ENCODE peak calls at places on chromosomes 3 and 15, in eight cellular contexts. One of them, this sample, is unnamed.

GRCh38 chr3:9701006-9701405 is 2.6 kb upstream of the CPNE9 start:
- DNase-seq in stimulated activated CD8-positive, alpha-beta memory T cell treated with anti-CD3 and anti-CD28 coated beads, Interleukin-15, amount 100 ng/mL, for 1 hour: no peak
- DNase-seq in activated CD8-positive, alpha-beta memory T cell treated with anti-CD3 and anti-CD28 coated beads, Interleukin-2, amount 50 U/mL, for 4 hours: no peak
- DNase-seq in NCI-H774: no peak
- DNase-seq in endothelial cell of umbilical vein: no peak
- DNase-seq in AG09309: no peak
- DNase-seq in posterior cingulate gyrus: no peak
- DNase-seq in cardiac fibroblast: no peak
- DNase-seq in this sample: no peak

GRCh38 chr15:90496791-90497190 is 32.9 kb upstream of the CRTC3 start:
- DNase-seq in posterior cingulate gyrus: no peak
- DNase-seq in cardiac fibroblast: no peak
- DNase-seq in activated CD8-positive, alpha-beta memory T cell treated with anti-CD3 and anti-CD28 coated beads, Interleukin-2, amount 50 U/mL, for 4 hours: no peak
- DNase-seq in NCI-H774: no peak
- DNase-seq in AG09309: no peak
- DNase-seq in stimulated activated CD8-positive, alpha-beta memory T cell treated with anti-CD3 and anti-CD28 coated beads, Interleukin-15, amount 100 ng/mL, for 1 hour: no peak
- DNase-seq in endothelial cell of umbilical vein: no peak
- DNase-seq in this sample: no peak

GRCh38 chr3:128945041-128945877 is 48.6 kb downstream of the CFAP92 start:
- DNase-seq in AG09309: no peak
- DNase-seq in NCI-H774: no peak
- DNase-seq in cardiac fibroblast: no peak
- DNase-seq in stimulated activated CD8-positive, alpha-beta memory T cell treated with anti-CD3 and anti-CD28 coated beads, Interleukin-15, amount 100 ng/mL, for 1 hour: no peak
- DNase-seq in posterior cingulate gyrus: no peak
- DNase-seq in activated CD8-positive, alpha-beta memory T cell treated with anti-CD3 and anti-CD28 coated beads, Interleukin-2, amount 50 U/mL, for 4 hours: no peak
- DNase-seq in endothelial cell of umbilical vein: no peak
- DNase-seq in this sample: no peak

GRCh38 chr3:35664460-35664919 is 25.2 kb downstream of the ARPP21 start:
- DNase-seq in AG09309: no peak
- DNase-seq in NCI-H774: peak
- DNase-seq in posterior cingulate gyrus: peak
- DNase-seq in activated CD8-positive, alpha-beta memory T cell treated with anti-CD3 and anti-CD28 coated beads, Interleukin-2, amount 50 U/mL, for 4 hours: no peak
- DNase-seq in stimulated activated CD8-positive, alpha-beta memory T cell treated with anti-CD3 and anti-CD28 coated beads, Interleukin-15, amount 100 ng/mL, for 1 hour: no peak
- DNase-seq in endothelial cell of umbilical vein: peak
- DNase-seq in cardiac fibroblast: peak
- DNase-seq in this sample: no peak

GRCh38 chr3:44030690-44031344 is 210.9 kb upstream of the TOPAZ1 start:
- DNase-seq in activated CD8-positive, alpha-beta memory T cell treated with anti-CD3 and anti-CD28 coated beads, Interleukin-2, amount 50 U/mL, for 4 hours: no peak
- DNase-seq in cardiac fibroblast: peak
- DNase-seq in NCI-H774: no peak
- DNase-seq in posterior cingulate gyrus: no peak
- DNase-seq in endothelial cell of umbilical vein: no peak
- DNase-seq in stimulated activated CD8-positive, alpha-beta memory T cell treated with anti-CD3 and anti-CD28 coated beads, Interleukin-15, amount 100 ng/mL, for 1 hour: no peak
- DNase-seq in AG09309: no peak
- DNase-seq in this sample: no peak

GRCh38 chr3:13655074-13655913 is 106.4 kb downstream of the FBLN2 start:
- DNase-seq in AG09309: no peak
- DNase-seq in stimulated activated CD8-positive, alpha-beta memory T cell treated with anti-CD3 and anti-CD28 coated beads, Interleukin-15, amount 100 ng/mL, for 1 hour: no peak
- DNase-seq in cardiac fibroblast: peak
- DNase-seq in posterior cingulate gyrus: peak
- DNase-seq in endothelial cell of umbilical vein: peak
- DNase-seq in NCI-H774: no peak
- DNase-seq in activated CD8-positive, alpha-beta memory T cell treated with anti-CD3 and anti-CD28 coated beads, Interleukin-2, amount 50 U/mL, for 4 hours: no peak
- DNase-seq in this sample: no peak

GRCh38 chr3:148883163-148883562 is 18.1 kb downstream of the CPA3 start:
- DNase-seq in NCI-H774: no peak
- DNase-seq in AG09309: no peak
- DNase-seq in endothelial cell of umbilical vein: no peak
- DNase-seq in stimulated activated CD8-positive, alpha-beta memory T cell treated with anti-CD3 and anti-CD28 coated beads, Interleukin-15, amount 100 ng/mL, for 1 hour: no peak
- DNase-seq in cardiac fibroblast: no peak
- DNase-seq in activated CD8-positive, alpha-beta memory T cell treated with anti-CD3 and anti-CD28 coated beads, Interleukin-2, amount 50 U/mL, for 4 hours: no peak
- DNase-seq in posterior cingulate gyrus: no peak
- DNase-seq in this sample: no peak

GRCh38 chr3:134594236-134594825 is 56.5 kb downstream of the KY start:
- DNase-seq in posterior cingulate gyrus: no peak
- DNase-seq in AG09309: no peak
- DNase-seq in NCI-H774: peak
- DNase-seq in endothelial cell of umbilical vein: no peak
- DNase-seq in stimulated activated CD8-positive, alpha-beta memory T cell treated with anti-CD3 and anti-CD28 coated beads, Interleukin-15, amount 100 ng/mL, for 1 hour: no peak
- DNase-seq in cardiac fibroblast: peak
- DNase-seq in activated CD8-positive, alpha-beta memory T cell treated with anti-CD3 and anti-CD28 coated beads, Interleukin-2, amount 50 U/mL, for 4 hours: no peak
- DNase-seq in this sample: no peak

GRCh38 chr3:58266577-58266976 is 29.0 kb downstream of the ABHD6 start:
- DNase-seq in NCI-H774: no peak
- DNase-seq in endothelial cell of umbilical vein: no peak
- DNase-seq in posterior cingulate gyrus: no peak
- DNase-seq in activated CD8-positive, alpha-beta memory T cell treated with anti-CD3 and anti-CD28 coated beads, Interleukin-2, amount 50 U/mL, for 4 hours: no peak
- DNase-seq in cardiac fibroblast: no peak
- DNase-seq in stimulated activated CD8-positive, alpha-beta memory T cell treated with anti-CD3 and anti-CD28 coated beads, Interleukin-15, amount 100 ng/mL, for 1 hour: no peak
- DNase-seq in AG09309: no peak
- DNase-seq in this sample: no peak

GRCh38 chr3:194196876-194197275 is 60.9 kb downstream of the HES1 start:
- DNase-seq in endothelial cell of umbilical vein: no peak
- DNase-seq in AG09309: no peak
- DNase-seq in activated CD8-positive, alpha-beta memory T cell treated with anti-CD3 and anti-CD28 coated beads, Interleukin-2, amount 50 U/mL, for 4 hours: no peak
- DNase-seq in posterior cingulate gyrus: no peak
- DNase-seq in NCI-H774: no peak
- DNase-seq in stimulated activated CD8-positive, alpha-beta memory T cell treated with anti-CD3 and anti-CD28 coated beads, Interleukin-15, amount 100 ng/mL, for 1 hour: no peak
- DNase-seq in cardiac fibroblast: no peak
- DNase-seq in this sample: no peak

GRCh38 chr15:86629409-86629808 is 549.7 kb downstream of the AGBL1 start:
- DNase-seq in activated CD8-positive, alpha-beta memory T cell treated with anti-CD3 and anti-CD28 coated beads, Interleukin-2, amount 50 U/mL, for 4 hours: no peak
- DNase-seq in NCI-H774: no peak
- DNase-seq in endothelial cell of umbilical vein: no peak
- DNase-seq in AG09309: no peak
- DNase-seq in posterior cingulate gyrus: no peak
- DNase-seq in stimulated activated CD8-positive, alpha-beta memory T cell treated with anti-CD3 and anti-CD28 coated beads, Interleukin-15, amount 100 ng/mL, for 1 hour: no peak
- DNase-seq in cardiac fibroblast: no peak
- DNase-seq in this sample: no peak

GRCh38 chr3:49535971-49536874 is 18.1 kb upstream of the BSN start:
- DNase-seq in AG09309: no peak
- DNase-seq in activated CD8-positive, alpha-beta memory T cell treated with anti-CD3 and anti-CD28 coated beads, Interleukin-2, amount 50 U/mL, for 4 hours: no peak
- DNase-seq in NCI-H774: no peak
- DNase-seq in cardiac fibroblast: no peak
- DNase-seq in stimulated activated CD8-positive, alpha-beta memory T cell treated with anti-CD3 and anti-CD28 coated beads, Interleukin-15, amount 100 ng/mL, for 1 hour: no peak
- DNase-seq in endothelial cell of umbilical vein: no peak
- DNase-seq in posterior cingulate gyrus: no peak
- DNase-seq in this sample: no peak

GRCh38 chr3:186458306-186459107 is 85.7 kb downstream of the CRYGS start:
- DNase-seq in cardiac fibroblast: no peak
- DNase-seq in endothelial cell of umbilical vein: no peak
- DNase-seq in posterior cingulate gyrus: no peak
- DNase-seq in stimulated activated CD8-positive, alpha-beta memory T cell treated with anti-CD3 and anti-CD28 coated beads, Interleukin-15, amount 100 ng/mL, for 1 hour: no peak
- DNase-seq in NCI-H774: no peak
- DNase-seq in AG09309: no peak
- DNase-seq in activated CD8-positive, alpha-beta memory T cell treated with anti-CD3 and anti-CD28 coated beads, Interleukin-2, amount 50 U/mL, for 4 hours: no peak
- DNase-seq in this sample: no peak

GRCh38 chr3:153166206-153166605 is 4.2 kb downstream of the RAP2B start:
- DNase-seq in endothelial cell of umbilical vein: peak
- DNase-seq in NCI-H774: no peak
- DNase-seq in cardiac fibroblast: peak
- DNase-seq in activated CD8-positive, alpha-beta memory T cell treated with anti-CD3 and anti-CD28 coated beads, Interleukin-2, amount 50 U/mL, for 4 hours: peak
- DNase-seq in posterior cingulate gyrus: no peak
- DNase-seq in AG09309: no peak
- DNase-seq in stimulated activated CD8-positive, alpha-beta memory T cell treated with anti-CD3 and anti-CD28 coated beads, Interleukin-15, amount 100 ng/mL, for 1 hour: peak
- DNase-seq in this sample: no peak

GRCh38 chr3:49469037-49469875 is 811 bp upstream of the DAG1 start:
- DNase-seq in AG09309: peak
- DNase-seq in NCI-H774: no peak
- DNase-seq in stimulated activated CD8-positive, alpha-beta memory T cell treated with anti-CD3 and anti-CD28 coated beads, Interleukin-15, amount 100 ng/mL, for 1 hour: no peak
- DNase-seq in posterior cingulate gyrus: peak
- DNase-seq in cardiac fibroblast: peak
- DNase-seq in activated CD8-positive, alpha-beta memory T cell treated with anti-CD3 and anti-CD28 coated beads, Interleukin-2, amount 50 U/mL, for 4 hours: no peak
- DNase-seq in endothelial cell of umbilical vein: peak
- DNase-seq in this sample: no peak

GRCh38 chr3:57006048-57006709 is 54.3 kb upstream of the SPATA12 start:
- DNase-seq in NCI-H774: no peak
- DNase-seq in AG09309: no peak
- DNase-seq in activated CD8-positive, alpha-beta memory T cell treated with anti-CD3 and anti-CD28 coated beads, Interleukin-2, amount 50 U/mL, for 4 hours: no peak
- DNase-seq in posterior cingulate gyrus: no peak
- DNase-seq in cardiac fibroblast: no peak
- DNase-seq in endothelial cell of umbilical vein: no peak
- DNase-seq in stimulated activated CD8-positive, alpha-beta memory T cell treated with anti-CD3 and anti-CD28 coated beads, Interleukin-15, amount 100 ng/mL, for 1 hour: no peak
- DNase-seq in this sample: no peak

GRCh38 chr15:43186003-43186353 is 775 bp downstream of the CCNDBP1 start:
- DNase-seq in cardiac fibroblast: no peak
- DNase-seq in endothelial cell of umbilical vein: no peak
- DNase-seq in NCI-H774: no peak
- DNase-seq in activated CD8-positive, alpha-beta memory T cell treated with anti-CD3 and anti-CD28 coated beads, Interleukin-2, amount 50 U/mL, for 4 hours: no peak
- DNase-seq in AG09309: no peak
- DNase-seq in posterior cingulate gyrus: no peak
- DNase-seq in stimulated activated CD8-positive, alpha-beta memory T cell treated with anti-CD3 and anti-CD28 coated beads, Interleukin-15, amount 100 ng/mL, for 1 hour: no peak
- DNase-seq in this sample: no peak

GRCh38 chr15:48647963-48648362 is 2.5 kb upstream of the FBN1 start:
- DNase-seq in endothelial cell of umbilical vein: no peak
- DNase-seq in posterior cingulate gyrus: no peak
- DNase-seq in NCI-H774: no peak
- DNase-seq in cardiac fibroblast: peak
- DNase-seq in activated CD8-positive, alpha-beta memory T cell treated with anti-CD3 and anti-CD28 coated beads, Interleukin-2, amount 50 U/mL, for 4 hours: no peak
- DNase-seq in AG09309: no peak
- DNase-seq in stimulated activated CD8-positive, alpha-beta memory T cell treated with anti-CD3 and anti-CD28 coated beads, Interleukin-15, amount 100 ng/mL, for 1 hour: no peak
- DNase-seq in this sample: no peak

GRCh38 chr3:196193738-196194541 is 17.3 kb downstream of the ZDHHC19 start:
- DNase-seq in activated CD8-positive, alpha-beta memory T cell treated with anti-CD3 and anti-CD28 coated beads, Interleukin-2, amount 50 U/mL, for 4 hours: no peak
- DNase-seq in stimulated activated CD8-positive, alpha-beta memory T cell treated with anti-CD3 and anti-CD28 coated beads, Interleukin-15, amount 100 ng/mL, for 1 hour: no peak
- DNase-seq in NCI-H774: no peak
- DNase-seq in endothelial cell of umbilical vein: no peak
- DNase-seq in AG09309: no peak
- DNase-seq in cardiac fibroblast: no peak
- DNase-seq in posterior cingulate gyrus: no peak
- DNase-seq in this sample: no peak